ENCODE peak calls at places on chromosomes 11 and 22, in ten cellular contexts. V is A549, Q is sigmoid colon, P is stomach, S is HepG2, B is transverse colon, D is H1, L is ovary, H is K562, J is SK-N-SH. M is an unnamed sample.

GRCh38 chr22:27116295-27116694 is 458.9 kb downstream of the MIAT start:
- DNase-seq in V (no peak), Q (no peak), P (no peak), S (no peak), B (no peak), D (no peak), L (no peak), H (no peak), J (no peak), M (no peak)

GRCh38 chr11:112222303-112222702 is 3.9 kb upstream of the PTS start:
- DNase-seq in V (no peak), Q (no peak), P (no peak), S (no peak), B (no peak), D (no peak), L (no peak), H (no peak), J (no peak), M (no peak)

GRCh38 chr11:69642549-69642912 is 1.6 kb downstream of the CCND1 start:
- DNase-seq in V (no peak), Q (peak; percentile 65), P (peak; percentile 52), S (no peak), B (peak; percentile 59), D (no peak), L (no peak), H (peak; percentile 59), J (peak; percentile 57), M (no peak)

GRCh38 chr22:49266561-49267519 is 560.8 kb downstream of the BRD1 start:
- DNase-seq in V (no peak), Q (no peak), P (no peak), S (no peak), B (no peak), D (no peak), L (no peak), H (no peak), J (no peak), M (no peak)

GRCh38 chr11:33529461-33529860 is 171.2 kb downstream of the C11orf91 start:
- DNase-seq in V (no peak), Q (no peak), P (no peak), S (no peak), B (no peak), D (no peak), L (no peak), H (no peak), J (no peak), M (no peak)

GRCh38 chr11:118476676-118477075 is 40.4 kb downstream of the KMT2A start:
- DNase-seq in V (no peak), Q (no peak), P (no peak), S (no peak), B (no peak), D (no peak), L (no peak), H (no peak), J (no peak), M (no peak)

GRCh38 chr22:33476716-33477115 is 418.5 kb upstream of the SYN3 start:
- DNase-seq in V (peak; percentile 7), Q (no peak), P (no peak), S (peak; percentile 61), B (no peak), D (no peak), L (no peak), H (no peak), J (no peak), M (no peak)

GRCh38 chr22:42902875-42903510 is 45.9 kb upstream of the ARFGAP3 start:
- DNase-seq in V (no peak), Q (peak; percentile 89), P (no peak), S (no peak), B (peak; percentile 38), D (peak; percentile 10), L (peak; percentile 54), H (no peak), J (no peak), M (no peak)

GRCh38 chr11:63670738-63671321 is 346 bp downstream of the ATL3 start:
- DNase-seq in V (peak; percentile 62), Q (peak; percentile 77), P (peak; percentile 72), S (no peak), B (peak; percentile 78), D (no peak), L (peak; percentile 56), H (no peak), J (peak; percentile 84), M (peak; percentile 28)

GRCh38 chr11:110085255-110085838 is 7.8 kb upstream of the ZC3H12C start:
- DNase-seq in V (no peak), Q (no peak), P (no peak), S (no peak), B (no peak), D (no peak), L (no peak), H (no peak), J (no peak), M (no peak)

GRCh38 chr11:96015911-96016565 is 92.1 kb upstream of the MTMR2 start:
- DNase-seq in V (no peak), Q (no peak), P (no peak), S (peak; percentile 98), B (no peak), D (no peak), L (no peak), H (no peak), J (peak; percentile 46), M (no peak)

DNA sequence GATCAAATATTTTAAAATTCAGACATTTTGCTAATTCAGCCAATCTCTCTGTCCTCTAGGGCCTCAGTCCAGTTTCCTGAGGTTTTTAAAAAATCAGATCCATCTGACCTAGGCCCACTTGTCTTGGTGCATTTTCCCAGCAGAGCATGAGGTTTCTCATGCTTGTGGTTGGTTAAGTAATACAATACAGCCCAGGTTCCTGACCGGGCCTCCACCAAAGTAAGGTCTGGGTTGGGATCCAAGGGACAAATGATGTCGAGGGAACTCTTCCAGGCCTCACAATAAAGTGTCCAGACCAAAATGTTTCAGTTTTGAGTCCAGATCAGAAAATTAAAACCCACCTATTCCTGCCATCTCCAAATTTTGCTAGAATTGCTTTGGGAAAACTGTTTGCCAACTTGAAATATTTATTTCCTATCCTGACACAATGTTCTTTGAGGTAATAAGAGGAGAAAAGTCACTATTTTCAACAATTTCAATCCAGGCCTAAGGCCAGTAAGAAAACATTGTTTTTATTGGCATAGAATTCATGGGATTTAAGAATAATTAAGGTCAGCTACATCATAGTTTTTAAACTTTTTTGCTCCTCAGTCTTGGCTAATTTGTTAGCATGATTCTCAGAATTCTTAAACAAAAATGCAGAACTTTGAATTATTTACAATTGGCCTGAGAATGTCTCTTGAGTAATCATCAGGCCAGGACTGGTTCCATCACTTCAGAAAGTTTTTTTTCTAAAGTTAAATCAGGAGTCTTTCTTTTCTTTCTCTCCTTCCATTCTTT is 51.4 kb downstream of the ME3 start:
- DNase-seq in V (no peak), Q (no peak), P (no peak), S (no peak), B (no peak), D (no peak), L (no peak), H (no peak), J (no peak), M (peak; percentile 41)
- H3K27ac ChIP-seq in V (peak overlapping the region; percentile 24), Q (peak overlapping the region; percentile 68), P (no peak overlapping the region), S (no peak overlapping the region), B (peak overlapping the region; percentile 44), D (no peak overlapping the region), L (peak overlapping the region; percentile 45), H (no peak overlapping the region), J (peak overlapping the region; percentile 22), M (no peak overlapping the region)

GRCh38 chr22:46640293-46640692 is 20.1 kb downstream of the GRAMD4 start:
- DNase-seq in V (no peak), Q (no peak), P (no peak), S (no peak), B (no peak), D (no peak), L (no peak), H (no peak), J (no peak), M (no peak)
- H3K4me3 ChIP-seq in V (no peak overlapping the region), Q (no peak overlapping the region), P (no peak overlapping the region), S (no peak overlapping the region), B (no peak overlapping the region), D (no peak overlapping the region), L (no peak overlapping the region), H (no peak overlapping the region), J (no peak overlapping the region), M (no peak overlapping the region)

GRCh38 chr11:126930100-126930841 is 70.3 kb downstream of the KIRREL3 start:
- DNase-seq in V (no peak), Q (no peak), P (no peak), S (no peak), B (no peak), D (no peak), L (no peak), H (no peak), J (no peak), M (no peak)

GRCh38 chr11:126929186-126930085 is 71.1 kb downstream of the KIRREL3 start:
- DNase-seq in V (no peak), Q (no peak), P (no peak), S (no peak), B (no peak), D (no peak), L (no peak), H (no peak), J (no peak), M (no peak)

GRCh38 chr11:126925321-126926093 is 75.1 kb downstream of the KIRREL3 start:
- DNase-seq in V (no peak), Q (no peak), P (no peak), S (no peak), B (no peak), D (no peak), L (no peak), H (no peak), J (no peak), M (no peak)

GRCh38 chr11:126926376-126926791 is 74.2 kb downstream of the KIRREL3 start:
- DNase-seq in V (no peak), Q (no peak), P (no peak), S (no peak), B (no peak), D (no peak), L (no peak), H (no peak), J (no peak), M (no peak)

DNA sequence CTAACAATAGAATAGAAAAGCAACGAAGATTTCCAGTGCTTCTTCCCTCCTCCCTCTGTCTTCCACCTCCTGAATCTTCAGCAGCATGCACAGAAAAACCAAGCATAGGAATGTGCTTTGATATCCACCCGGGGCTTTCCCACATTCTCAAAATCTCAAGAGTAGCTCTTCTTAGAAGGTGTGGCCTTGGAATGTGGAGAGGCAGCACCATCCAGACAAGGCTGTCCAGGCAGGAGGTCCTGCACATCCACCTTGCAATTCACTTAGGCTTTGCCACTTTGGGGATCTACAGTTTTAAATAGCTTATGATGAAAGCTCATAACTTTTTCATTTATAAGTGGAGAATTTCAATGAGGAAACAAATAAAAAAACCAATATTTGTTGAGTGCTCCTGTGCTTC is 72.9 kb downstream of the KIRREL3 start:
- DNase-seq in V (no peak), Q (no peak), P (no peak), S (no peak), B (no peak), D (no peak), L (no peak), H (no peak), J (no peak), M (no peak)
- TF ChIP-seq EP300 in V (no peak), Q (no peak), P (no peak), S (no peak), B (no peak), D (no peak), L (no peak), H (no peak), J (no peak), M (no peak)

DNA sequence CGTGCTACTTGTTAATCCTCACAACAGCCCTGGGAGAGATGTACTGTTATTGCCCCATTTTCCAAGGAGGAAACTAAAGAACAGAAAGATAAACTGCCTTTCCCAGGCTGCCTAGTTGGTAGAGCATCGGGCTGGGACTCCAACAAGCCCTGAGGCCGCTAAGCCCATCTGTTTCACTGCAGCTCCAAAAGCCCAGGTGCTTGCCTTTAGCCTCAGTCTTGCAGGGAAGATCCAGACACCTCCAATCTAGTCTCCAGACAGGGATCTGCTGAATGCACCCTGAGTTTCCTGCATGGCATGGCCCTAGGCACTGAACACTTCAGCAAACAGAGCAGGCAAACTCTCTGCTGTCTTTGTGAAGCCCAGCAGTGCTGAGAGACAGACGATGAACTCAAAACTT is 25.4 kb downstream of the SPATA19 start:
- DNase-seq in V (no peak), Q (no peak), P (no peak), S (no peak), B (no peak), D (no peak), L (no peak), H (no peak), J (no peak), M (no peak)
- H3K27ac ChIP-seq in V (no peak overlapping the region), Q (no peak overlapping the region), P (no peak overlapping the region), S (no peak overlapping the region), B (no peak overlapping the region), D (no peak overlapping the region), L (no peak overlapping the region), H (no peak overlapping the region), J (no peak overlapping the region), M (no peak overlapping the region)